ENCODE peak calls at places on chromosomes 5 and 9, in nine cellular contexts. F, Z, L, J, P, W, G, T and I are unnamed samples.
A peak's percentile ranks its signal among the peaks of the same experiment; 100 is the strongest.

GRCh38 chr5:75681125-75681830 is 36.0 kb downstream of the POC5 start:
- DNase-seq in F (no peak), Z (peak; percentile 17), L (peak; percentile 26), J (peak; percentile 15), P (peak; percentile 32), W (no peak), G (peak; percentile 21), T (peak; percentile 31), I (peak; percentile 37)

GRCh38 chr5:60677831-60678664 is 21.9 kb downstream of the DEPDC1B start:
- DNase-seq in F (no peak), Z (no peak), L (peak; percentile 33), J (no peak), P (peak; percentile 18), W (no peak), G (peak; percentile 52), T (peak; percentile 16), I (no peak)

GRCh38 chr5:31383734-31384133 is 148.2 kb downstream of the DROSHA start:
- DNase-seq in F (no peak), Z (no peak), L (no peak), J (no peak), P (peak; percentile 11), W (no peak), G (no peak), T (no peak), I (no peak)

GRCh38 chr5:96431376-96432244 is 1.4 kb downstream of the PCSK1 start:
- DNase-seq in F (peak; percentile 37), Z (no peak), L (no peak), J (no peak), P (peak; percentile 28), W (peak; percentile 61), G (no peak), T (peak; percentile 6), I (no peak)

GRCh38 chr9:96567203-96567700 is 52.4 kb downstream of the CDC14B start:
- DNase-seq in F (no peak), Z (no peak), L (no peak), J (no peak), P (peak; percentile 17), W (peak; percentile 15), G (peak; percentile 40), T (no peak), I (peak; percentile 10)

GRCh38 chr5:89276566-89277305 is 393.8 kb upstream of the MEF2C start:
- DNase-seq in F (no peak), Z (no peak), L (no peak), J (no peak), P (peak; percentile 88), W (no peak), G (no peak), T (no peak), I (no peak)

GRCh38 chr5:142548739-142549275 is 137.1 kb downstream of the FGF1 start:
- DNase-seq in F (peak; percentile 8), Z (peak; percentile 92), L (peak; percentile 26), J (peak; percentile 93), P (peak; percentile 98), W (peak; percentile 47), G (peak; percentile 28), T (peak; percentile 13), I (peak; percentile 79)

GRCh38 chr9:127959841-127960409 is 20.9 kb downstream of the EEIG1 start:
- DNase-seq in F (no peak), Z (no peak), L (no peak), J (no peak), P (no peak), W (no peak), G (no peak), T (no peak), I (no peak)

GRCh38 chr5:146213210-146213838 is 9.9 kb downstream of the RBM27 start:
- DNase-seq in F (no peak), Z (no peak), L (no peak), J (no peak), P (no peak), W (no peak), G (no peak), T (no peak), I (no peak)

GRCh38 chr9:136626066-136626725 is 36.5 kb upstream of the EGFL7 start:
- DNase-seq in F (no peak), Z (no peak), L (no peak), J (no peak), P (no peak), W (no peak), G (no peak), T (no peak), I (no peak)

GRCh38 chr5:179407191-179408175 is 62.2 kb upstream of the ADAMTS2 start:
- DNase-seq in F (no peak), Z (peak; percentile 28), L (no peak), J (no peak), P (no peak), W (no peak), G (no peak), T (no peak), I (peak; percentile 77)

GRCh38 chr9:25857167-25857566 is 178.9 kb upstream of the TUSC1 start:
- DNase-seq in F (no peak), Z (no peak), L (no peak), J (no peak), P (peak; percentile 21), W (no peak), G (no peak), T (no peak), I (no peak)

GRCh38 chr9:75378036-75378435 is 289.7 kb downstream of the OSTF1 start:
- DNase-seq in F (no peak), Z (no peak), L (no peak), J (no peak), P (peak; percentile 5), W (no peak), G (no peak), T (no peak), I (peak; percentile 20)

GRCh38 chr9:72025956-72026355 is 34.5 kb downstream of the C9orf57 start:
- DNase-seq in F (no peak), Z (no peak), L (no peak), J (no peak), P (no peak), W (no peak), G (no peak), T (no peak), I (no peak)

GRCh38 chr5:168656633-168657032 is 77.5 kb upstream of the PANK3 start:
- DNase-seq in F (no peak), Z (peak; percentile 83), L (no peak), J (no peak), P (peak; percentile 11), W (no peak), G (no peak), T (no peak), I (peak; percentile 80)

GRCh38 chr5:141913560-141913959 is 10.1 kb upstream of the DELE1 start:
- DNase-seq in F (no peak), Z (no peak), L (no peak), J (no peak), P (no peak), W (no peak), G (no peak), T (no peak), I (no peak)

GRCh38 chr9:121895836-121896544 is 197.1 kb downstream of the TTLL11 start:
- DNase-seq in F (no peak), Z (no peak), L (no peak), J (no peak), P (peak; percentile 27), W (no peak), G (no peak), T (no peak), I (peak; percentile 72)

GRCh38 chr5:5332287-5332686 is 90.2 kb upstream of the ICE1 start:
- DNase-seq in F (no peak), Z (no peak), L (no peak), J (no peak), P (no peak), W (no peak), G (no peak), T (no peak), I (no peak)

GRCh38 chr9:134058716-134059115 is 9.1 kb downstream of the BRD3 start:
- DNase-seq in F (no peak), Z (no peak), L (no peak), J (no peak), P (peak; percentile 76), W (no peak), G (no peak), T (no peak), I (no peak)

GRCh38 chr5:42992035-42992570 is 48.0 kb downstream of the ANXA2R start:
- DNase-seq in F (peak; percentile 75), Z (no peak), L (peak; percentile 82), J (peak; percentile 42), P (no peak), W (peak; percentile 88), G (peak; percentile 50), T (peak; percentile 81), I (peak; percentile 35)

GRCh38 chr9:113943112-113944009 is 67.3 kb downstream of the ZNF618 start:
- DNase-seq in F (no peak), Z (no peak), L (no peak), J (no peak), P (no peak), W (no peak), G (no peak), T (no peak), I (no peak)

GRCh38 chr5:109496112-109496511 is 86.3 kb upstream of the PJA2 start:
- DNase-seq in F (no peak), Z (no peak), L (no peak), J (no peak), P (no peak), W (no peak), G (no peak), T (no peak), I (no peak)

GRCh38 chr5:133083901-133084300 is 32.1 kb downstream of the HSPA4 start:
- DNase-seq in F (no peak), Z (no peak), L (no peak), J (no peak), P (no peak), W (no peak), G (no peak), T (no peak), I (no peak)

GRCh38 chr9:2622361-2623045 is 916 bp downstream of the VLDLR start:
- DNase-seq in F (peak; percentile 28), Z (no peak), L (peak; percentile 2), J (no peak), P (peak; percentile 3), W (peak; percentile 41), G (peak; percentile 27), T (no peak), I (peak; percentile 5)

GRCh38 chr5:111278824-111279504 is 54.8 kb downstream of the CAMK4 start:
- DNase-seq in F (peak; percentile 89), Z (no peak), L (peak; percentile 84), J (peak; percentile 42), P (peak; percentile 51), W (peak; percentile 95), G (peak; percentile 69), T (peak; percentile 42), I (peak; percentile 21)

GRCh38 chr9:115209601-115210306 is 91.8 kb upstream of the TNC start:
- DNase-seq in F (no peak), Z (no peak), L (no peak), J (no peak), P (peak; percentile 43), W (peak; percentile 15), G (no peak), T (no peak), I (no peak)

GRCh38 chr5:50905996-50906395 is 239.6 kb downstream of the PARP8 start:
- DNase-seq in F (no peak), Z (no peak), L (no peak), J (no peak), P (no peak), W (no peak), G (no peak), T (no peak), I (no peak)

GRCh38 chr5:115100556-115100955 is 69.2 kb downstream of the TRIM36 start:
- DNase-seq in F (no peak), Z (no peak), L (no peak), J (no peak), P (peak; percentile 26), W (no peak), G (no peak), T (no peak), I (no peak)

GRCh38 chr5:62143268-62144229 is 162.5 kb upstream of the KIF2A start:
- DNase-seq in F (no peak), Z (peak; percentile 8), L (no peak), J (peak; percentile 16), P (peak; percentile 30), W (no peak), G (no peak), T (no peak), I (peak; percentile 22)

GRCh38 chr9:110088099-110088498 is 119.9 kb downstream of the C9orf152 start:
- DNase-seq in F (no peak), Z (no peak), L (no peak), J (no peak), P (no peak), W (no peak), G (no peak), T (no peak), I (no peak)

GRCh38 chr5:170387775-170388174 is 1.4 kb downstream of the KCNMB1 start:
- DNase-seq in F (no peak), Z (no peak), L (no peak), J (no peak), P (no peak), W (no peak), G (no peak), T (no peak), I (no peak)